ENCODE peak calls at places on chromosomes 7 and 10, in six cellular contexts. Y is HepG2, H is GM12892, E is K562, C is GM12878, G is H1. V is an unnamed sample.

GRCh38 chr7:105876964-105877601 is 684 bp upstream of the ATXN7L1 start:
- DNase-seq in Y (peak), H (no peak), E (peak), C (no peak), G (peak), V (no peak)

GRCh38 chr7:28802450-28802849 is 155.7 kb downstream of the TRIL start:
- DNase-seq in Y (no peak), H (no peak), E (no peak), C (no peak), G (no peak), V (no peak)

GRCh38 chr7:85101347-85101746 is 85.5 kb downstream of the SEMA3D start:
- DNase-seq in Y (no peak), H (no peak), E (no peak), C (no peak), G (no peak), V (no peak)

GRCh38 chr7:89054364-89054763 is 258.8 kb upstream of the TEX47 start:
- DNase-seq in Y (no peak), H (no peak), E (no peak), C (no peak), G (no peak), V (no peak)

GRCh38 chr7:90892213-90892612 is 296.1 kb downstream of the CDK14 start:
- DNase-seq in Y (no peak), H (no peak), E (no peak), C (peak), G (no peak), V (no peak)

GRCh38 chr10:6878067-6878412 is 298.0 kb upstream of the PRKCQ start:
- DNase-seq in Y (no peak), H (no peak), E (no peak), C (no peak), G (peak), V (no peak)

GRCh38 chr10:77442790-77443189 is 194.8 kb downstream of the KCNMA1 start:
- DNase-seq in Y (no peak), H (no peak), E (no peak), C (no peak), G (no peak), V (no peak)

GRCh38 chr7:50803359-50804337 is 21.0 kb upstream of the GRB10 start:
- DNase-seq in Y (no peak), H (no peak), E (no peak), C (no peak), G (no peak), V (no peak)

GRCh38 chr7:90266808-90267207 is 21.8 kb downstream of the CFAP69 start:
- DNase-seq in Y (no peak), H (no peak), E (no peak), C (no peak), G (no peak), V (no peak)

GRCh38 chr7:137585591-137585990 is 242.1 kb upstream of the PTN start:
- DNase-seq in Y (no peak), H (no peak), E (no peak), C (no peak), G (no peak), V (no peak)

GRCh38 chr10:28849309-28849708 is 172.0 kb downstream of the BAMBI start:
- DNase-seq in Y (no peak), H (no peak), E (no peak), C (no peak), G (no peak), V (no peak)

GRCh38 chr10:3702569-3702968 is 82.4 kb downstream of the KLF6 start:
- DNase-seq in Y (peak), H (no peak), E (no peak), C (no peak), G (no peak), V (no peak)

GRCh38 chr10:12588091-12588850 is 238.9 kb downstream of the CAMK1D start:
- DNase-seq in Y (no peak), H (no peak), E (no peak), C (no peak), G (no peak), V (no peak)

GRCh38 chr7:156747718-156748117 is 107.1 kb downstream of the RNF32 start:
- DNase-seq in Y (peak), H (no peak), E (no peak), C (no peak), G (no peak), V (no peak)
- TF ChIP-seq TAF1 in Y (no peak), H (no peak), E (no peak), C (no peak), G (no peak), V (no peak)

GRCh38 chr7:95479992-95480624 is 5.6 kb upstream of the ASB4 start:
- DNase-seq in Y (no peak), H (no peak), E (no peak), C (no peak), G (no peak), V (no peak)

GRCh38 chr7:95478139-95479037 is 7.4 kb upstream of the ASB4 start:
- DNase-seq in Y (peak), H (no peak), E (peak), C (no peak), G (no peak), V (no peak)

GRCh38 chr7:95476072-95476845 is 9.5 kb upstream of the ASB4 start:
- DNase-seq in Y (no peak), H (no peak), E (no peak), C (no peak), G (no peak), V (no peak)

GRCh38 chr7:95473276-95473985 is 12.3 kb upstream of the ASB4 start:
- DNase-seq in Y (no peak), H (no peak), E (no peak), C (no peak), G (no peak), V (no peak)

DNA sequence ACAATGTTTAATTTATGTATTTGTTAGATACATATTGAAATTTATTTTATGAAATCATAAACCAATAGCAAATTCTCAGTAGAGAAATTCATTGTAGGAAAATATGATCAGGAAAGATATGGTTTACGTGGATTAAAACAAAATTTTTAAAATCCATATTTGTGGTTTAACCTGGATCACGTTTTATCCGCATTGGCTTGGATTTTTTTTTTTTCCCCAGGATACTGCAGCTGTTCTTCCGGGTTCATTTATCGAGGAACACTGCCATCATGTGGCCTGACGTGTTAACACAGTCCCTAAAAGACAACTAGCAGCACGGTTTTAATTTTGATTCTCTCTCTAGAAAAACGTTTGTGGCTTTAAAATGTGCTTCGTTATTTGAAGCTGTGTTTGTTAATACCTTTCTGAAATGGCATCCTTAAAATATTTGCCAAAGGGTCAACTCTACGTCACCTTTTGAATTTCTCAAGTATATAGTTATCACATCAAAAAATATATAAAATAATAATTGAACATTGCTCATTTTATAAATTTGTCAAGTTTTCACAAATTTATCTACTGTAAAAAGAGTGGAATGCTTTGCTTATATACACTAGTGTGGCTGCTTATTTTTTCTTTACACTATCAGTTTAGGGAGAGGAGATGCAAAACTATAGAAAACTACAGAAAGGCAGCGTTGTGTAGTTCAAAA is 8.7 kb upstream of the ASB4 start:
- DNase-seq in Y (peak), H (no peak), E (peak), C (peak), G (no peak), V (no peak)
- TF ChIP-seq POLR2AphosphoS5 in Y (no peak), H (no peak), E (no peak), C (no peak), G (no peak), V (no peak)

DNA sequence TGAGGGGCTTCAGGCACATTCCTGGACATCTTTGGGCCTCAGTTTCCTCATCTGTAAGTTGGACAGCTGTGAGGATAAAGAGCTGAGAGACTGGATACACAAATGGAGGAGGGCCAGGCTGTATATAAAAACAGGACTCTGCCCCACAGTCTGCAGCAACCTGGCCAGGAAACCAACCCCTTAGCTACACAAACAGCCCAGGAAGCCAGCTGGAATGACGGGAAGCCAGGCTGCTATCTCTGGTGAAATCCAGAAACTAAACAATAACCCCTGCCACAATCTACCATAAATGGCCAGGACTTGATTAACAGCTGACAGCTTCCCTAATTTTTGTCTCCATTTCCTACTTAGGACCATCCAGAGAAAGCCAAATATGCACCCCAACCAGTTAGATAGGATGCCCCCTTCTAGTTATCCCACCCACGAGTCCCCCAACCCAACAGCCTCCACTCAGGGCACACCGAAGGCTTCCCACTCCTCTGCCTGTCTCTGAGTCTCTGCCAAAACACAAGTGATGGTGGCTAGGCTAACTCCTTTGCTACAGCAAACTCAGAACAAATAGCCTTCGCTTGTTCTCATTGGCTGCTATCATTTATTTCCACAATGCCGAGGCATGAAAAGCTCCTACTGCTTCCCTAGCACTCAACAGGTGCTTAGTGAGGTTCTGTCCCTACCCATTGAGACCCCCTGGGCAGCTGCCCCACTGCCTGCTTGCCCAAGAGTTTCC is 110.0 kb upstream of the TCF7L2 start:
- DNase-seq in Y (peak), H (no peak), E (no peak), C (no peak), G (no peak), V (no peak)
- TF ChIP-seq POLR2A in Y (no peak), H (no peak), E (no peak), C (no peak), G (no peak), V (no peak)

GRCh38 chr7:118862733-118863132 is 638.2 kb downstream of the ANKRD7 start:
- DNase-seq in Y (no peak), H (no peak), E (no peak), C (no peak), G (no peak), V (no peak)
- TF ChIP-seq TAF1 in Y (no peak), H (no peak), E (no peak), C (no peak), G (no peak), V (no peak)

GRCh38 chr10:78944658-78945333 is 124.0 kb upstream of the ZMIZ1 start:
- DNase-seq in Y (no peak), H (no peak), E (no peak), C (no peak), G (no peak), V (no peak)
- TF ChIP-seq POLR2AphosphoS5 in Y (no peak), H (no peak), E (no peak), C (no peak), G (no peak), V (no peak)